ENCODE peak calls at places on chromosome 14, in seven cellular contexts. I is AG10803, U is right atrium auricular region, T is heart left ventricle, Q is mucosa of descending colon, R is fibroblast of pulmonary artery, F is lower lobe of right lung. B is an unnamed sample.

GRCh38 chr14:30440986-30441385 is 118.0 kb upstream of the G2E3 start:
- DNase-seq in T (no peak), Q (no peak), U (no peak), F (no peak), R (no peak), I (peak), B (no peak)

GRCh38 chr14:21863289-21863688 is 189.7 kb upstream of the OR4E1 start:
- DNase-seq in R (no peak), U (no peak), F (no peak), Q (no peak), T (no peak), I (no peak), B (no peak)

GRCh38 chr14:33686856-33687255 is 264.0 kb downstream of the EGLN3 start:
- DNase-seq in F (no peak), U (no peak), Q (no peak), I (no peak), R (no peak), T (no peak), B (no peak)

GRCh38 chr14:59308706-59309105 is 120.2 kb downstream of the DAAM1 start:
- DNase-seq in T (no peak), F (no peak), U (no peak), Q (no peak), R (peak), I (peak), B (no peak)

GRCh38 chr14:91931478-91932088 is 15.9 kb downstream of the FBLN5 start:
- DNase-seq in R (no peak), U (no peak), F (no peak), I (no peak), T (no peak), Q (no peak), B (no peak)

GRCh38 chr14:74147571-74147970 is 62.8 kb downstream of the LIN52 start:
- DNase-seq in T (no peak), I (no peak), Q (no peak), U (no peak), R (no peak), F (no peak), B (no peak)

GRCh38 chr14:52043690-52044089 is 25.2 kb downstream of the NID2 start:
- DNase-seq in I (no peak), F (no peak), R (no peak), U (no peak), Q (peak), T (peak), B (no peak)

GRCh38 chr14:92352158-92352985 is 29.4 kb downstream of the SLC24A4 start:
- DNase-seq in R (peak), T (no peak), U (no peak), Q (no peak), I (peak), F (no peak), B (no peak)

GRCh38 chr14:31084385-31084784 is 58.2 kb upstream of the STRN3 start:
- DNase-seq in T (no peak), I (no peak), F (no peak), U (peak), R (no peak), Q (no peak), B (no peak)

GRCh38 chr14:95876769-95877490 is at the start of gene TUNAR:
- DNase-seq in T (no peak), I (no peak), Q (no peak), R (peak), F (no peak), U (no peak), B (peak)

GRCh38 chr14:34981743-34982420 is 910 bp upstream of the SRP54 start:
- DNase-seq in R (peak), F (no peak), U (peak), T (no peak), Q (peak), I (no peak), B (no peak)

GRCh38 chr14:24353551-24354529 is 14.0 kb upstream of the RIPK3 start:
- DNase-seq in I (peak), T (no peak), Q (no peak), U (no peak), R (peak), F (no peak), B (no peak)

GRCh38 chr14:94172545-94172944 is 1.6 kb upstream of the PPP4R4 start:
- DNase-seq in Q (no peak), F (no peak), R (no peak), T (no peak), I (no peak), U (no peak), B (no peak)

GRCh38 chr14:29618323-29619067 is 309.2 kb downstream of the PRKD1 start:
- DNase-seq in U (no peak), T (no peak), F (no peak), R (no peak), Q (no peak), I (no peak), B (no peak)

GRCh38 chr14:93183596-93184317 is 940 bp downstream of the MOAP1 start:
- DNase-seq in F (no peak), U (no peak), Q (peak), R (no peak), I (no peak), T (no peak), B (peak)

GRCh38 chr14:85191986-85192385 is 338.0 kb upstream of the FLRT2 start:
- DNase-seq in T (no peak), I (no peak), Q (no peak), U (no peak), R (no peak), F (no peak), B (no peak)

GRCh38 chr14:51849095-51849494 is 11.3 kb upstream of the GNG2 start:
- DNase-seq in U (no peak), T (no peak), F (no peak), R (no peak), I (no peak), Q (no peak), B (no peak)

GRCh38 chr14:91899213-91899612 is 31.9 kb upstream of the TC2N start:
- DNase-seq in T (no peak), Q (no peak), F (no peak), U (no peak), I (no peak), R (no peak), B (no peak)

GRCh38 chr14:100018482-100018881 is 46.7 kb upstream of the EVL start:
- DNase-seq in I (no peak), U (no peak), R (no peak), F (no peak), T (no peak), Q (no peak), B (no peak)

GRCh38 chr14:100025111-100025510 is 40.1 kb upstream of the EVL start:
- DNase-seq in Q (no peak), U (no peak), T (no peak), I (peak), F (peak), R (peak), B (no peak)

GRCh38 chr14:100020623-100021022 is 44.6 kb upstream of the EVL start:
- DNase-seq in R (no peak), U (no peak), T (no peak), I (no peak), F (no peak), Q (no peak), B (no peak)

GRCh38 chr14:100019156-100019882 is 45.9 kb upstream of the EVL start:
- DNase-seq in Q (no peak), T (peak), F (no peak), U (no peak), I (no peak), R (peak), B (no peak)

DNA sequence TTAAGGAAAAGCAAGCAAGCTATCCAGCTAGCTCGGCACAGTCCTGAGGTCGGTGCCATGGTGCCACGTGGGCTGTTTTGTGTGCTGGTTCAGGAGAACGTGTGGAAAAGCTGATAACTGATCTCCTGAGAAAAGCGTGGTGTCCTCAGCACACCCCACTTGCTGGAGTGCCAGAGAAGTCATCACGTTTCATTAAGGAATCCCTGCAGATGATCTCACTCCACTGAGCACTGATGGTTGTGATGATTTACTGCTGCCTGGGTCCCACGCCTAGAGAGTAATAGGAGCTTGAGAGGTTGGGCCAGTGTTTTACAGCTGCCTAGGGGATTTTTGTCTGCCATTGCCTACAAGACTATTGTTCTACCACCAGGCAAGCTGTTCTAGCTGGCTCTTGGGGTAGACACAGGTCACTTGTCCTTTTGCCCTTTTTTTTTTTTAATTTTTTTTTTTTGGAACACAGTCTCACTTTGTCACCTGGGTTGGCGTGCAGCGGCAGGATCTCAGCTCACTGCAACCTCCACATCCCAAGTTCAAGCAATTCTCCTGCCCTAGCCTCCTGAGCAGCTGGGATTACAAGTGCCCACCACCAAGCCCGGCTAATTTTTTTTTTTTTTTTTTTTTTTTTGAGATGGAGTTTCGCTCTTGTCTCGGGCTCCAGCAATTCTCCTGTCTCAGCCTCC is 42.3 kb upstream of the EVL start:
- DNase-seq in F (no peak), R (no peak), Q (no peak), U (no peak), T (no peak), I (peak), B (no peak)
- H3K4me3 ChIP-seq in F (no peak), R (no peak), Q (no peak), U (no peak), T (no peak), I (no peak), B (no peak)

DNA sequence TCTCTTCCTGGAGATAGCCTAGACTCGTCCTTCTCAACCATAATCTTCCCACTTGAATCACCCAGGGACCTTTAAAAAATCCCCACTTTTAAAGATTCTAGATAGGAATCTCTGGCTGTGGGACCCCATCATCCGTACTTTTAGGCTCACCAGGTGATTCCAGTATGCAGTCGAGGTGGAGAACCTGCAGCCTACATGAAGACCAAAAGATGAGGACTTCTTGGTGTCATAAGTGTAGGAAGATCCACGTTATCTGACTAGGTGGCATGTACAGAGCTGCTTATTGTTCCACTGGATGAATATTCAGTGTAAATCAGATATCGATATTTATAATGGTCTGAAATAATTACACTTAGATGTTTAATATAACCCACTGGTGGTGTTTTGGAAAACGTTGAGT is 2.6 kb downstream of the PRKCH start:
- DNase-seq in Q (no peak), R (no peak), I (no peak), T (no peak), U (no peak), F (no peak), B (no peak)
- H3K4me3 ChIP-seq in Q (no peak), R (no peak), I (no peak), T (peak), U (peak), F (peak), B (peak)

DNA sequence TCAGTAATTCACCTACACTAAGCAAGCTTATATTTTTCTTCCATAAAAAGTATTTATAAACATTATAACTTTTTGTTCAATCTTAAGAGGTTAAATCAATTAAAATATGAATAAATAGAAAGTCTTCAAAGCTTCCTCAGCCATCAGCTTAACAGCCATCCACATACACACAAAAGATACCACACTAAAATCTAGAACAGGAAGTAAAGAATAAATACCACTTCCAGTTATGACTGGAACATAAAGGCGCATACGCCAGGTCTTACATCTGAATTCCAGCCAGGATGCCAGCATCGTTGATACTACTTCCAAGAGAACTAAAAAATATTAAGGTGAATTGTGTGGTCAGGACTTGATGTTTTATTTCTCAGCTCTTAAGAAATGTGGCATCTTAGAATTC is 17.0 kb downstream of the SIX1 start:
- DNase-seq in Q (no peak), T (no peak), R (no peak), I (no peak), F (no peak), U (no peak), B (no peak)
- H3K4me3 ChIP-seq in Q (no peak), T (no peak), R (no peak), I (no peak), F (no peak), U (no peak), B (no peak)

GRCh38 chr14:55874785-55875184 is 243.4 kb upstream of the PELI2 start:
- DNase-seq in U (no peak), T (no peak), R (no peak), I (no peak), Q (no peak), F (no peak), B (no peak)
- H3K4me3 ChIP-seq in U (no peak), T (no peak), R (no peak), I (no peak), Q (no peak), F (no peak), B (no peak)

DNA sequence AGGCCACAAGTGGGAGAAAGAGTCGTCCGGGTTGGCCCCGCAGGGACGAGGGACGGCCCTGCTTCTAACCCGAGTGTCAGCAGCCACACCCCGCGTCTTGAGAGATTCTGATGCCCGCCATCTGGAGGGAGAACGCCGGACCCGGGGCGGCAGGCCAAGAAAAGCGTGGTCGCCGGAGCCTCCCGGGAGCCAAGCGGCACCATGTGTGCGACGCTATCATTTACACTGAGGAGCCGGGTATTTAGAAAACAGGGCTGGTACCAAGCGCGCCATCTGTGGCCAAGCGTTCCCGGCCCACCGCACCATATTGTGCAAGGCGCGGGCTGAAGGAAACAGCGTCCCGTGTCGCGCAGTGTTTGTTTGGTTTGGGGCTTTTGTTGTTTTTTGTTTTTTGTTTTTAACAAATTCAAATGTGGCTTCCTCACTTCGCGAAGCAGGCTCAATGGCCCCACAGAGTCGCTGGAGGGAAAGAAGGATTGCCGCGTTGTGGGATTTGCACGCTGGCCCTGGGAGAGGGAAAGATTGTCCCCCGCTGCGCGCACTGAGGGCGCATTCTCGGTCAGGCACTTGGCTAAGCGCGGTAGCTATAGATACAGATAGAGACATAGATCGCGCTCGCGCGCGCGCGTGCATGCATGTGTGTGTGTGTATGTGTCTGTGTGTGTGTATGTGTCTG is 153.8 kb downstream of the BCL11B start:
- DNase-seq in F (no peak), R (no peak), I (no peak), Q (no peak), T (no peak), U (peak), B (no peak)
- H3K4me3 ChIP-seq in F (peak), R (no peak), I (no peak), Q (no peak), T (no peak), U (no peak), B (no peak)

GRCh38 chr14:65414961-65415589 is 2.5 kb downstream of the FUT8 start:
- DNase-seq in F (no peak), Q (no peak), R (peak), I (peak), U (no peak), T (no peak), B (no peak)
- H3K4me3 ChIP-seq in F (no peak), Q (no peak), R (peak), I (peak), U (no peak), T (no peak), B (no peak)

GRCh38 chr14:77707355-77707723 is 484 bp downstream of the ALKBH1 start:
- DNase-seq in R (peak), U (no peak), F (no peak), T (no peak), I (peak), Q (peak), B (no peak)
- H3K4me3 ChIP-seq in R (peak), U (peak), F (peak), T (peak), I (peak), Q (peak), B (peak)